ENCODE peak calls at places on chromosomes 3 and 15, in six cellular contexts. One of them, this sample, is unnamed.

GRCh38 chr15:29133321-29133720 is 136.3 kb downstream of the NSMCE3 start:
- DNase-seq in mesenteric fat pad: peak; percentile 84
- DNase-seq in fibroblast of the aortic adventitia: no peak
- DNase-seq in midbrain: no peak
- DNase-seq in amniotic stem cell: no peak
- DNase-seq in CD4-positive, alpha-beta T cell: peak; percentile 29
- DNase-seq in this sample: no peak

GRCh38 chr3:41683666-41684350 is 278.1 kb downstream of the ULK4 start:
- DNase-seq in mesenteric fat pad: no peak
- DNase-seq in fibroblast of the aortic adventitia: no peak
- DNase-seq in midbrain: no peak
- DNase-seq in amniotic stem cell: no peak
- DNase-seq in CD4-positive, alpha-beta T cell: no peak
- DNase-seq in this sample: no peak

GRCh38 chr15:84810073-84810840 is 6.9 kb upstream of the ALPK3 start:
- DNase-seq in mesenteric fat pad: no peak
- DNase-seq in fibroblast of the aortic adventitia: no peak
- DNase-seq in midbrain: no peak
- DNase-seq in amniotic stem cell: no peak
- DNase-seq in CD4-positive, alpha-beta T cell: no peak
- DNase-seq in this sample: no peak

GRCh38 chr3:50324351-50325144 is 2.0 kb upstream of the HYAL2 start:
- DNase-seq in mesenteric fat pad: no peak
- DNase-seq in fibroblast of the aortic adventitia: peak; percentile 64
- DNase-seq in midbrain: peak; percentile 71
- DNase-seq in amniotic stem cell: peak; percentile 37
- DNase-seq in CD4-positive, alpha-beta T cell: peak; percentile 65
- DNase-seq in this sample: no peak

GRCh38 chr3:110664148-110664547 is 407.5 kb upstream of the NECTIN3 start:
- DNase-seq in mesenteric fat pad: no peak
- DNase-seq in fibroblast of the aortic adventitia: peak; percentile 60
- DNase-seq in midbrain: no peak
- DNase-seq in amniotic stem cell: no peak
- DNase-seq in CD4-positive, alpha-beta T cell: no peak
- DNase-seq in this sample: no peak

GRCh38 chr3:194089357-194090177 is 46.4 kb upstream of the HES1 start:
- DNase-seq in mesenteric fat pad: peak; percentile 93
- DNase-seq in fibroblast of the aortic adventitia: peak; percentile 94
- DNase-seq in midbrain: no peak
- DNase-seq in amniotic stem cell: peak; percentile 32
- DNase-seq in CD4-positive, alpha-beta T cell: no peak
- DNase-seq in this sample: no peak

GRCh38 chr15:33735143-33735542 is 233.2 kb upstream of the CHRM5 start:
- DNase-seq in mesenteric fat pad: no peak
- DNase-seq in fibroblast of the aortic adventitia: no peak
- DNase-seq in midbrain: no peak
- DNase-seq in amniotic stem cell: no peak
- DNase-seq in CD4-positive, alpha-beta T cell: no peak
- DNase-seq in this sample: no peak

GRCh38 chr3:121995190-121996137 is 26.6 kb downstream of the ILDR1 start:
- DNase-seq in mesenteric fat pad: no peak
- DNase-seq in fibroblast of the aortic adventitia: peak; percentile 33
- DNase-seq in midbrain: peak; percentile 31
- DNase-seq in amniotic stem cell: peak; percentile 17
- DNase-seq in CD4-positive, alpha-beta T cell: no peak
- DNase-seq in this sample: no peak

GRCh38 chr3:72085036-72085435 is 300.1 kb upstream of the PROK2 start:
- DNase-seq in mesenteric fat pad: no peak
- DNase-seq in fibroblast of the aortic adventitia: no peak
- DNase-seq in midbrain: no peak
- DNase-seq in amniotic stem cell: no peak
- DNase-seq in CD4-positive, alpha-beta T cell: no peak
- DNase-seq in this sample: no peak

GRCh38 chr3:190027116-190027515 is 93.6 kb downstream of the P3H2 start:
- DNase-seq in mesenteric fat pad: no peak
- DNase-seq in fibroblast of the aortic adventitia: no peak
- DNase-seq in midbrain: no peak
- DNase-seq in amniotic stem cell: no peak
- DNase-seq in CD4-positive, alpha-beta T cell: no peak
- DNase-seq in this sample: no peak

GRCh38 chr3:175255698-175256097 is 396.6 kb downstream of the NAALADL2 start:
- DNase-seq in mesenteric fat pad: no peak
- DNase-seq in fibroblast of the aortic adventitia: peak; percentile 49
- DNase-seq in midbrain: no peak
- DNase-seq in amniotic stem cell: no peak
- DNase-seq in CD4-positive, alpha-beta T cell: no peak
- DNase-seq in this sample: no peak

GRCh38 chr3:121243208-121243607 is 302.6 kb downstream of the POLQ start:
- DNase-seq in mesenteric fat pad: no peak
- DNase-seq in fibroblast of the aortic adventitia: no peak
- DNase-seq in midbrain: no peak
- DNase-seq in amniotic stem cell: no peak
- DNase-seq in CD4-positive, alpha-beta T cell: no peak
- DNase-seq in this sample: no peak

GRCh38 chr15:40114218-40114617 is 5.5 kb upstream of the BMF start:
- DNase-seq in mesenteric fat pad: peak; percentile 35
- DNase-seq in fibroblast of the aortic adventitia: no peak
- DNase-seq in midbrain: no peak
- DNase-seq in amniotic stem cell: no peak
- DNase-seq in CD4-positive, alpha-beta T cell: no peak
- DNase-seq in this sample: no peak